ENCODE peak calls at places on chromosomes 7 and 10, in ten cellular contexts. Y, A, F, R, C, M, U, I, D and K are unnamed samples.

GRCh38 chr7:87712571-87712970 is 84.4 kb downstream of the RUNDC3B start:
- DNase-seq in Y (no peak), A (no peak), F (peak; percentile 1), R (no peak), C (no peak), M (no peak), U (no peak), I (no peak), D (peak; percentile 55), K (no peak)

GRCh38 chr10:62081322-62081945 is 179.9 kb downstream of the ARID5B start:
- DNase-seq in Y (no peak), A (no peak), F (no peak), R (no peak), C (no peak), M (no peak), U (no peak), I (no peak), D (no peak), K (no peak)

GRCh38 chr10:49664842-49665355 is 14.6 kb upstream of the C10orf53 start:
- DNase-seq in Y (no peak), A (no peak), F (no peak), R (no peak), C (no peak), M (no peak), U (no peak), I (no peak), D (no peak), K (no peak)

GRCh38 chr10:117004627-117005453 is at the start of gene SHTN1:
- DNase-seq in Y (no peak), A (peak; percentile 30), F (peak; percentile 65), R (peak; percentile 79), C (no peak), M (no peak), U (no peak), I (peak; percentile 63), D (peak; percentile 62), K (peak; percentile 22)

GRCh38 chr7:150425670-150426069 is 24.8 kb upstream of the GIMAP8 start:
- DNase-seq in Y (no peak), A (no peak), F (no peak), R (no peak), C (no peak), M (no peak), U (no peak), I (no peak), D (no peak), K (no peak)

GRCh38 chr7:24192053-24192452 is 91.9 kb upstream of the NPY start:
- DNase-seq in Y (no peak), A (no peak), F (peak; percentile 56), R (no peak), C (no peak), M (no peak), U (no peak), I (no peak), D (peak; percentile 26), K (no peak)

GRCh38 chr10:93752761-93753160 is 5.0 kb upstream of the LGI1 start:
- DNase-seq in Y (no peak), A (no peak), F (peak; percentile 73), R (no peak), C (no peak), M (no peak), U (no peak), I (no peak), D (peak; percentile 30), K (peak; percentile 71)

GRCh38 chr10:24414597-24414996 is 205.7 kb downstream of the KIAA1217 start:
- DNase-seq in Y (no peak), A (no peak), F (no peak), R (no peak), C (no peak), M (no peak), U (no peak), I (no peak), D (no peak), K (no peak)

GRCh38 chr7:455110-455928 is 64.3 kb downstream of the PDGFA start:
- DNase-seq in Y (no peak), A (no peak), F (peak; percentile 57), R (no peak), C (no peak), M (no peak), U (no peak), I (peak; percentile 79), D (no peak), K (peak; percentile 36)

GRCh38 chr10:122062831-122063674 is 74.1 kb downstream of the TACC2 start:
- DNase-seq in Y (no peak), A (no peak), F (peak; percentile 82), R (peak; percentile 46), C (no peak), M (no peak), U (peak; percentile 72), I (peak; percentile 80), D (peak; percentile 91), K (peak; percentile 80)

GRCh38 chr10:69180525-69181204 is 631 bp downstream of the SUPV3L1 start:
- DNase-seq in Y (no peak), A (peak; percentile 26), F (peak; percentile 20), R (no peak), C (peak; percentile 1), M (peak; percentile 2), U (no peak), I (no peak), D (peak; percentile 37), K (no peak)

GRCh38 chr7:3067193-3067592 is 23.5 kb upstream of the CARD11 start:
- DNase-seq in Y (no peak), A (peak; percentile 85), F (no peak), R (no peak), C (no peak), M (no peak), U (no peak), I (no peak), D (no peak), K (no peak)

GRCh38 chr7:1076184-1077072 is 11.5 kb upstream of the GPER1 start:
- DNase-seq in Y (no peak), A (no peak), F (no peak), R (no peak), C (no peak), M (no peak), U (no peak), I (peak; percentile 55), D (no peak), K (no peak)

GRCh38 chr10:21530616-21531015 is 3.4 kb upstream of the MLLT10 start:
- DNase-seq in Y (no peak), A (no peak), F (no peak), R (no peak), C (no peak), M (no peak), U (no peak), I (no peak), D (no peak), K (no peak)

GRCh38 chr10:133082685-133083421 is 4.9 kb upstream of the ADGRA1 start:
- DNase-seq in Y (no peak), A (no peak), F (no peak), R (no peak), C (no peak), M (no peak), U (no peak), I (no peak), D (no peak), K (no peak)

GRCh38 chr10:47123889-47124288 is 176.1 kb upstream of the GDF10 start:
- DNase-seq in Y (no peak), A (no peak), F (no peak), R (no peak), C (no peak), M (no peak), U (no peak), I (no peak), D (no peak), K (no peak)

GRCh38 chr7:92422926-92423325 is 24.4 kb upstream of the GATAD1 start:
- DNase-seq in Y (no peak), A (no peak), F (no peak), R (no peak), C (no peak), M (no peak), U (no peak), I (no peak), D (no peak), K (no peak)